ENCODE peak calls at places on chromosomes 13 and 19, in six cellular contexts. F is ascending aorta; L is CD8-positive, alpha-beta T cell; G is Calu3; B is choroid plexus epithelial cell; A is neural progenitor cell. M is an unnamed sample.

GRCh38 chr13:42422681-42423080 is 150.7 kb downstream of the AKAP11 start:
- DNase-seq in L (no peak), F (no peak), A (no peak), G (no peak), B (no peak), M (no peak)

GRCh38 chr13:46168341-46168740 is 13.6 kb downstream of the LCP1 start:
- DNase-seq in F (peak), A (no peak), G (no peak), B (peak), L (peak), M (no peak)

GRCh38 chr19:45075215-45076028 is 856 bp downstream of the ZNF296 start:
- DNase-seq in G (peak), B (peak), L (peak), F (peak), A (peak), M (no peak)

GRCh38 chr13:51919531-51919930 is 57.8 kb downstream of the CCDC70 start:
- DNase-seq in G (no peak), A (no peak), B (no peak), L (no peak), F (peak), M (no peak)

GRCh38 chr13:23644527-23644926 is 74.3 kb downstream of the TNFRSF19 start:
- DNase-seq in B (peak), A (no peak), L (no peak), F (no peak), G (no peak), M (no peak)

GRCh38 chr13:74110053-74110452 is 24.2 kb downstream of the KLF12 start:
- DNase-seq in G (no peak), B (no peak), A (no peak), F (no peak), L (no peak), M (no peak)

GRCh38 chr19:5434970-5435641 is 20.1 kb upstream of the ZNRF4 start:
- DNase-seq in A (no peak), B (peak), G (no peak), F (no peak), L (no peak), M (peak)

GRCh38 chr19:16141043-16141442 is 2.4 kb upstream of the HSH2D start:
- DNase-seq in G (no peak), A (no peak), B (no peak), F (no peak), L (no peak), M (no peak)

GRCh38 chr13:51920786-51921185 is 59.0 kb downstream of the CCDC70 start:
- DNase-seq in B (no peak), G (no peak), F (peak), A (no peak), L (no peak), M (no peak)

GRCh38 chr13:25846227-25846984 is 205.4 kb downstream of the SHISA2 start:
- DNase-seq in G (no peak), B (no peak), A (no peak), F (no peak), L (no peak), M (no peak)

GRCh38 chr19:42132030-42132628 is at the start of gene POU2F2:
- DNase-seq in B (no peak), G (no peak), F (no peak), L (peak), A (peak), M (no peak)

GRCh38 chr13:47036291-47037008 is 139.6 kb upstream of the HTR2A start:
- DNase-seq in F (no peak), G (peak), L (no peak), A (peak), B (no peak), M (no peak)

GRCh38 chr19:23393121-23393520 is 2.1 kb downstream of the ZNF91 start:
- DNase-seq in G (no peak), L (no peak), A (no peak), B (peak), F (no peak), M (no peak)

GRCh38 chr19:43786665-43787064 is 5.9 kb upstream of the KCNN4 start:
- DNase-seq in F (no peak), A (no peak), B (no peak), L (no peak), G (no peak), M (no peak)

GRCh38 chr13:40026174-40026585 is 370.7 kb downstream of the COG6 start:
- DNase-seq in L (peak), F (no peak), A (no peak), G (no peak), B (peak), M (no peak)

GRCh38 chr13:77928909-77929308 is 10.3 kb upstream of the EDNRB start:
- DNase-seq in F (no peak), A (no peak), B (no peak), L (no peak), G (no peak), M (no peak)

GRCh38 chr19:7989071-7989575 is 16.3 kb downstream of the ELAVL1 start:
- DNase-seq in B (peak), F (no peak), G (no peak), A (no peak), L (no peak), M (no peak)

GRCh38 chr13:74452881-74453280 is 318.7 kb upstream of the KLF12 start:
- DNase-seq in G (no peak), A (no peak), L (no peak), F (no peak), B (no peak), M (no peak)

GRCh38 chr13:44972956-44973581 is 16.2 kb downstream of the NUFIP1 start:
- DNase-seq in L (no peak), F (no peak), B (peak), A (peak), G (no peak), M (no peak)

GRCh38 chr13:24269803-24270202 is 39.6 kb upstream of the C1QTNF9 start:
- DNase-seq in B (peak), L (no peak), F (no peak), G (no peak), A (no peak), M (no peak)

GRCh38 chr13:45728759-45729158 is 26.6 kb downstream of the CBY2 start:
- DNase-seq in L (no peak), G (no peak), B (no peak), F (no peak), A (peak), M (no peak)

GRCh38 chr13:99307247-99307646 is at the start of gene GPR183:
- DNase-seq in B (no peak), F (no peak), G (no peak), L (no peak), A (no peak), M (no peak)

GRCh38 chr19:42290523-42291436 is 11.2 kb upstream of the PRR19 start:
- DNase-seq in F (peak), B (no peak), G (peak), A (peak), L (peak), M (no peak)

GRCh38 chr13:20772401-20773131 is 1.2 kb downstream of the EEF1AKMT1 start:
- DNase-seq in L (no peak), F (no peak), A (no peak), B (peak), G (no peak), M (no peak)

GRCh38 chr19:6773323-6773931 is 919 bp downstream of the VAV1 start:
- DNase-seq in L (peak), A (no peak), F (peak), B (no peak), G (no peak), M (no peak)

GRCh38 chr19:5282926-5283325 is 57.7 kb downstream of the PTPRS start:
- DNase-seq in A (no peak), F (no peak), B (no peak), L (no peak), G (no peak), M (no peak)

GRCh38 chr13:107574517-107575215 is 640.7 kb downstream of the LIG4 start:
- DNase-seq in L (no peak), B (peak), G (no peak), A (no peak), F (no peak), M (no peak)

GRCh38 chr13:78997902-78998654 is 339.1 kb upstream of the OBI1 start:
- DNase-seq in B (no peak), A (no peak), G (no peak), L (no peak), F (no peak), M (no peak)

GRCh38 chr19:16739546-16739945 is 19.9 kb downstream of the NWD1 start:
- DNase-seq in B (peak), F (no peak), L (no peak), A (peak), G (no peak), M (no peak)

GRCh38 chr13:37681295-37682032 is 82.9 kb upstream of the POSTN start:
- DNase-seq in A (no peak), F (no peak), G (no peak), B (peak), L (no peak), M (peak)

GRCh38 chr19:50639121-50640112 is at the start of gene SYT3:
- DNase-seq in B (peak), L (peak), F (no peak), G (no peak), A (peak), M (no peak)

GRCh38 chr13:39773833-39774232 is 118.4 kb downstream of the COG6 start:
- DNase-seq in L (no peak), B (peak), F (no peak), A (no peak), G (no peak), M (no peak)

GRCh38 chr13:109130093-109130835 is 500.9 kb downstream of the MYO16 start:
- DNase-seq in A (peak), F (no peak), G (no peak), B (no peak), L (no peak), M (no peak)

GRCh38 chr13:109139346-109139745 is 509.9 kb downstream of the MYO16 start:
- DNase-seq in F (no peak), A (no peak), L (no peak), G (no peak), B (no peak), M (no peak)

GRCh38 chr13:109131698-109132257 is 502.4 kb downstream of the MYO16 start:
- DNase-seq in A (no peak), G (no peak), L (no peak), B (peak), F (no peak), M (no peak)

GRCh38 chr13:109136873-109137272 is 507.5 kb downstream of the MYO16 start:
- DNase-seq in B (no peak), A (no peak), L (no peak), F (no peak), G (no peak), M (no peak)

GRCh38 chr13:109135018-109135417 is 505.6 kb downstream of the MYO16 start:
- DNase-seq in A (no peak), B (peak), F (no peak), G (no peak), L (no peak), M (no peak)
- TF ChIP-seq CTCF in A (peak), B (peak), F (no peak), G (no peak), L (no peak), M (no peak)

GRCh38 chr19:40392894-40393517 is 3.0 kb upstream of the HIPK4 start:
- DNase-seq in G (peak), F (no peak), L (no peak), A (no peak), B (peak), M (no peak)
- TF ChIP-seq CTCF in G (peak), F (peak), L (no peak), A (no peak), B (peak), M (no peak)

DNA sequence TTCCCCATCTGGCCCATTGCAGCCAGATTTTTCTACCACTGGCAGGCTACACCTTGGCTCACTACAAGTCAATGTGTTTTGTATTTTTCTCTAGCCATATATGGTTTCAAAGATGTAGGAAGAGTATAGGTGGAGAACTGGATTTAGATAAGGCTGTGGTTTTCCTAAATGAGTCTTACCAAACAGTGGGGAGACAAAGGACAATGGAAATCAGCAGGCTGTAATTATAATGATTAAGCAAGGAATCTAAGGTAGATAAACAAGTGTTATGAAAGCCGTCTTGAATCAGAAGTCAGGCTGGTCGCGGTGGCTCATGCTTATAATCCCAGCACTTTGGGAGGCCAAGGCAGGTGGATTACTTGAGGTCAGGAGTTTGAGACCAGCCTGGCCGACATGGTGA is 11.2 kb downstream of the IGFL1 start:
- DNase-seq in L (no peak), F (no peak), A (no peak), G (no peak), B (no peak), M (no peak)
- TF ChIP-seq CTCF in L (no peak), F (no peak), A (no peak), G (no peak), B (no peak), M (no peak)

GRCh38 chr19:56117889-56118288 is 3.2 kb downstream of the ZNF787 start:
- DNase-seq in G (no peak), L (no peak), F (no peak), B (no peak), A (no peak), M (no peak)

GRCh38 chr19:56118666-56119584 is 2.2 kb downstream of the ZNF787 start:
- DNase-seq in F (no peak), L (no peak), A (no peak), B (no peak), G (no peak), M (no peak)

GRCh38 chr19:56116606-56117005 is 4.5 kb downstream of the ZNF787 start:
- DNase-seq in B (no peak), L (no peak), F (no peak), A (no peak), G (no peak), M (no peak)

GRCh38 chr19:56115490-56115889 is 5.6 kb downstream of the ZNF787 start:
- DNase-seq in G (no peak), F (no peak), B (no peak), L (no peak), A (no peak), M (no peak)

DNA sequence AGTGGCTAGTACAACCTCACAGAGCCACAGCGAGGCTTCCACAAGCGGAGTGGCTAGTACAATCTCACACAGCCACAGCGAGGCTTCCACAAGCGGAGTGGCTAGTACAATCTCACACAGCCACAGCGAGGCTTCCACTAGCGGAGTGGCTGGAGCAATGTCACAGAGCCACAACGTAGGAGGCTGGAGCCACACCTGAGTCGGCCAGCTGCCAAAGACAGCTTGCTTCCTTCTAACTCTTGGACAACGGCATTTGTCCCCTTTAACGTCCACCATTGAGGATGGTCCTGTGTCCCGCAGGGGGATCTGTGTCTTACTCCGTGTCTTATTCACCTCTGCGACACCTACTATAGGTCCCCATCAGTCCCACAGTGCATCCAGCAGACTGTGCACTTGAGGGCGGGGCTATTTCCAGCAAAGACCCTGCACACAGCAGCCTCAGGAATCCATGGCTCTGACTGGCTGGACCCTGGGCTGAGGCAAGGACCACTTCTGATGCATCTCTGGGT is 3.7 kb downstream of the ZNF787 start:
- DNase-seq in B (no peak), G (no peak), F (no peak), L (no peak), A (no peak), M (no peak)
- TF ChIP-seq CTCF in B (no peak), G (no peak), F (no peak), L (no peak), A (no peak), M (no peak)

DNA sequence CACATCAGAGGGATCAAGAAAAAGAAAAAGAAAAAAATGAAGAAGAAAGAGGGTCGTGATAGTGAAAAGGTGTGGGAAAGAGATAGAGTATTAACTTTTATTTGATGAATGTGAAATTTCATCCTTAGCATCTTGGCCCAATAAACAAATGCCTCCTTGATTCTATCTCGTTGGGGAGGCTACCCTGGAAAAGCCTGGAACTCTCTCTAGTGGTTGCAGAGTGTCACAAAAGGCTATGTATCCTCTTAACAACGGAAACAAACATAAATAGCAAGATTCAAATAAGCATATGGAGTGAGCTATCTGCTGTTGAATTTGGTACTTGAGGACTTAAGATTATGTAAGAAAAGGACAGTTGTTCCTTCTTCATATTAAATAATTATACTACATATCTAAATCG is 557.4 kb downstream of the DCT start:
- DNase-seq in A (no peak), B (peak), L (no peak), F (no peak), G (no peak), M (no peak)
- TF ChIP-seq CTCF in A (no peak), B (peak), L (no peak), F (no peak), G (no peak), M (no peak)

GRCh38 chr19:53308339-53308811 is 25.2 kb upstream of the ZNF845 start:
- DNase-seq in L (peak), G (no peak), A (peak), F (no peak), B (peak), M (no peak)
- TF ChIP-seq CTCF in L (peak), G (no peak), A (peak), F (peak), B (peak), M (peak)

GRCh38 chr13:43614063-43614462 is 172.7 kb downstream of the ENOX1 start:
- DNase-seq in G (no peak), F (no peak), A (no peak), L (no peak), B (no peak), M (no peak)
- TF ChIP-seq CTCF in G (no peak), F (no peak), A (no peak), L (no peak), B (no peak), M (no peak)

GRCh38 chr19:18436651-18437478 is 1.1 kb downstream of the ISYNA1 start:
- DNase-seq in B (peak), A (peak), G (peak), L (peak), F (peak), M (no peak)
- TF ChIP-seq CTCF in B (peak), A (peak), G (no peak), L (no peak), F (peak), M (no peak)

GRCh38 chr19:48169974-48170803 is at the start of the genes LIG1 and ZSWIM9:
- DNase-seq in B (peak), L (peak), F (peak), A (peak), G (peak), M (peak)
- TF ChIP-seq CTCF in B (peak), L (peak), F (no peak), A (peak), G (no peak), M (peak)